ENCODE peak calls at places on chromosome 11, in ten cellular contexts. E is natural killer cell, P is CD14-positive monocyte, D is pancreas, W is bronchial epithelial cell, L is AG09309, R is fibroblast of mammary gland, T is B cell, I is mucosa of descending colon, S is right lobe of liver. G is an unnamed sample.

GRCh38 chr11:62705401-62705800 is 1.8 kb downstream of the BSCL2 start:
- DNase-seq in E (no peak), P (no peak), D (peak), W (no peak), L (no peak), R (no peak), T (no peak), I (peak), S (peak), G (no peak)

GRCh38 chr11:101456812-101457211 is 127.0 kb downstream of the TRPC6 start:
- DNase-seq in E (no peak), P (no peak), D (no peak), W (peak), L (no peak), R (peak), T (peak), I (no peak), S (no peak), G (no peak)

GRCh38 chr11:96309001-96309642 is 33.9 kb downstream of the MAML2 start:
- DNase-seq in E (no peak), P (no peak), D (no peak), W (no peak), L (no peak), R (peak), T (no peak), I (no peak), S (no peak), G (no peak)

GRCh38 chr11:46445887-46446286 is 54.3 kb upstream of the CHRM4 start:
- DNase-seq in E (no peak), P (no peak), D (no peak), W (no peak), L (no peak), R (no peak), T (no peak), I (no peak), S (no peak), G (no peak)

GRCh38 chr11:14435717-14436116 is 63.9 kb downstream of the COPB1 start:
- DNase-seq in E (no peak), P (no peak), D (no peak), W (no peak), L (no peak), R (no peak), T (no peak), I (no peak), S (no peak), G (no peak)

GRCh38 chr11:99505319-99505718 is 484.6 kb downstream of the CNTN5 start:
- DNase-seq in E (no peak), P (no peak), D (no peak), W (no peak), L (peak), R (peak), T (no peak), I (no peak), S (no peak), G (no peak)

GRCh38 chr11:9906043-9906791 is 242.3 kb downstream of the SWAP70 start:
- DNase-seq in E (no peak), P (no peak), D (no peak), W (peak), L (peak), R (peak), T (no peak), I (no peak), S (no peak), G (no peak)

GRCh38 chr11:2461253-2462091 is 16.7 kb downstream of the KCNQ1 start:
- DNase-seq in E (no peak), P (no peak), D (peak), W (no peak), L (no peak), R (no peak), T (no peak), I (no peak), S (no peak), G (no peak)

GRCh38 chr11:1870721-1871466 is 18.0 kb downstream of the LSP1 start:
- DNase-seq in E (no peak), P (no peak), D (peak), W (no peak), L (no peak), R (no peak), T (no peak), I (peak), S (peak), G (no peak)

GRCh38 chr11:11016123-11016522 is 158.3 kb upstream of the ZBED5 start:
- DNase-seq in E (no peak), P (no peak), D (no peak), W (peak), L (no peak), R (peak), T (no peak), I (no peak), S (no peak), G (no peak)

GRCh38 chr11:48116843-48117242 is 99.8 kb upstream of the OR4B1 start:
- DNase-seq in E (no peak), P (no peak), D (no peak), W (no peak), L (no peak), R (peak), T (peak), I (no peak), S (no peak), G (no peak)

GRCh38 chr11:114989536-114989935 is 311.2 kb downstream of the NXPE2 start:
- DNase-seq in E (no peak), P (no peak), D (no peak), W (no peak), L (no peak), R (no peak), T (no peak), I (no peak), S (no peak), G (no peak)

GRCh38 chr11:102346456-102346747 is 612 bp upstream of the BIRC2 start:
- DNase-seq in E (no peak), P (no peak), D (no peak), W (no peak), L (no peak), R (no peak), T (no peak), I (no peak), S (no peak), G (no peak)

GRCh38 chr11:100790073-100790472 is 103.0 kb downstream of the ARHGAP42 start:
- DNase-seq in E (no peak), P (no peak), D (no peak), W (no peak), L (no peak), R (no peak), T (no peak), I (no peak), S (no peak), G (no peak)

GRCh38 chr11:107018274-107018901 is at the start of gene GUCY1A2:
- DNase-seq in E (no peak), P (no peak), D (peak), W (no peak), L (no peak), R (no peak), T (no peak), I (peak), S (peak), G (peak)

GRCh38 chr11:72352859-72353551 is 81.3 kb downstream of the CLPB start:
- DNase-seq in E (no peak), P (no peak), D (no peak), W (peak), L (peak), R (peak), T (no peak), I (no peak), S (no peak), G (peak)

GRCh38 chr11:95152878-95153856 is 63.5 kb downstream of the ENDOD1 start:
- DNase-seq in E (no peak), P (no peak), D (no peak), W (no peak), L (no peak), R (no peak), T (peak), I (no peak), S (no peak), G (no peak)

GRCh38 chr11:45853616-45854219 is 6.4 kb downstream of the CRY2 start:
- DNase-seq in E (no peak), P (no peak), D (no peak), W (no peak), L (no peak), R (no peak), T (no peak), I (no peak), S (peak), G (no peak)

GRCh38 chr11:113488931-113489351 is 13.7 kb upstream of the DRD2 start:
- DNase-seq in E (no peak), P (no peak), D (no peak), W (peak), L (no peak), R (no peak), T (no peak), I (no peak), S (no peak), G (no peak)

GRCh38 chr11:35373284-35373933 is 45.9 kb downstream of the SLC1A2 start:
- DNase-seq in E (no peak), P (no peak), D (peak), W (no peak), L (no peak), R (no peak), T (no peak), I (no peak), S (peak), G (no peak)

DNA sequence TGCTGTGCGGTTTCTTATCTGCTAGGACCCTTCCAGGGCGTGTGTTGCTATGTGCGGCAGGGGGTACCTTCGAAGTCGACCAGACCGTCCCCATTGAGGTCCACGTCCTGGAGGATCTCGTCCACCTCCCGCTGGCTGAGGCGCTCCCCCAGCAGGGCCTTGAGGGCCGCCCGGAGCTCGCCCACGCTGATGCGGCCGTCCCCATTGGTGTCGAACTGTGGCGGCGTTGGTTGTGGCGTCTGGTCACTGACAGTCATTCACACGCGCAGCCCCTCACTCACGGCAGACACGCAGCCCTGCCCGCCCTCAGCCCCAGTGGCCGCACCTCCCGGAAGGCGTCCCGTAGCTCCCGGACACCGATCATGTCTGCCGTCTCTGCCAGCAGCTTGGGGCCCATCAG is 3.5 kb downstream of the CABP2 start:
- DNase-seq in E (no peak), P (no peak), D (no peak), W (no peak), L (no peak), R (no peak), T (no peak), I (peak), S (no peak), G (no peak)
- TF ChIP-seq CTCF in E (no peak), P (no peak), D (no peak), W (no peak), L (no peak), R (no peak), T (no peak), I (no peak), S (no peak), G (no peak)

GRCh38 chr11:71078482-71078881 is 173.9 kb downstream of the SHANK2 start:
- DNase-seq in E (no peak), P (no peak), D (no peak), W (peak), L (no peak), R (peak), T (no peak), I (no peak), S (no peak), G (no peak)

GRCh38 chr11:71081704-71082230 is 170.6 kb downstream of the SHANK2 start:
- DNase-seq in E (no peak), P (no peak), D (no peak), W (no peak), L (no peak), R (no peak), T (no peak), I (no peak), S (no peak), G (no peak)

GRCh38 chr11:71079795-71080194 is 172.6 kb downstream of the SHANK2 start:
- DNase-seq in E (no peak), P (no peak), D (no peak), W (no peak), L (no peak), R (no peak), T (no peak), I (no peak), S (no peak), G (no peak)

GRCh38 chr11:71082454-71082853 is 169.9 kb downstream of the SHANK2 start:
- DNase-seq in E (no peak), P (no peak), D (no peak), W (no peak), L (no peak), R (no peak), T (no peak), I (no peak), S (no peak), G (no peak)

DNA sequence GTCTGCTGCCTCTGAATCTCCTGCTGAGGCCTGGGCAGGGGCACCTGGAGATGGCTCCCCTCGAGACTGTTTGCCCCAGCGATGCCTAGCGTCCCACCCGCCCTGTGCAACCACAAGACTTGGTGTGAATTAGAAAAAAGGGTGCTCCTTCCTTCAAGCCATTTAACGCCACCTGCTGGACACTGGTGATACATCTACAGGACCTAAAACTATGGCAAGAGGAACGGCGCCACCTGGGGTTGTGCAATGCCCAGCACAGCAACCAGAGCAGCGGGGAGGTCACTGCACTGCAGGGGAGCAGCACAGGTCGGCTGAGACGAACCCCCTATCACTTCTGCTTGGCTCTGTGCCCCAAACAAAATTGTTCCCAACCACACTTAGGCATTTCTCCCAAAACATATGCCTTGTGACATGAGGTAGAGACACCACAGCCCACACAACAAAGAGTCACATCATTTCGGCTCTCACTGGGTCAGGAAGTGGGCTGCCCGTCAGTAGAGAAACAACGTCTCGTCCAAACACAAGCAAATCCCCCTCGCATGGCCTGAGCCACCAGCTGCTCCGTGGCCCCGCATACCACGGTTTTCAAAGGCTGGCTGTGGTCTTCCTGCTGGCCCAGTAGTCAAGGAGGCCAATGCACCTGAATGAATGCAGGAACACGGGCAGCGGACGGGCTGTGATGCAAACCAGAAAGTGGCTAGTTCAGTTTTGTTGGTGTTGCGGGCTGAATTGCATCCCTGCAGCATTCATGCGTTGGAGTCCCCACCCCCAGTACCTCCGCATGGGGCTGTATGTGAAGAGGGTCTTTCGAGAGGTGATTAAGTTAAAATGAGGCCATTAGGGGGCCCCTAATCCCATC is 171.9 kb downstream of the SHANK2 start:
- DNase-seq in E (no peak), P (no peak), D (peak), W (peak), L (peak), R (peak), T (peak), I (no peak), S (peak), G (peak)
- TF ChIP-seq CTCF in E (peak), P (peak), D (peak), W (peak), L (peak), R (peak), T (peak), I (peak), S (peak), G (peak)

GRCh38 chr11:111307472-111308108 is 9.2 kb downstream of the POU2AF3 start:
- DNase-seq in E (no peak), P (no peak), D (no peak), W (no peak), L (no peak), R (no peak), T (no peak), I (no peak), S (no peak), G (no peak)
- TF ChIP-seq CTCF in E (no peak), P (no peak), D (no peak), W (no peak), L (no peak), R (no peak), T (no peak), I (peak), S (no peak), G (no peak)

GRCh38 chr11:117565709-117566108 is 231.3 kb downstream of the DSCAML1 start:
- DNase-seq in E (no peak), P (no peak), D (no peak), W (no peak), L (no peak), R (no peak), T (no peak), I (peak), S (no peak), G (no peak)
- TF ChIP-seq CTCF in E (no peak), P (no peak), D (no peak), W (no peak), L (no peak), R (no peak), T (no peak), I (no peak), S (no peak), G (no peak)

GRCh38 chr11:6900327-6900999 is 8.2 kb upstream of the OR2D2 start:
- DNase-seq in E (no peak), P (no peak), D (no peak), W (peak), L (no peak), R (peak), T (no peak), I (no peak), S (no peak), G (no peak)
- TF ChIP-seq CTCF in E (no peak), P (no peak), D (no peak), W (no peak), L (no peak), R (peak), T (no peak), I (no peak), S (no peak), G (no peak)